ENCODE peak calls at places on chromosomes 2 and 18, in four cellular contexts. One of them, this sample, is unnamed. For H3K4me1, the result is how much of the 10 kb centered on the place peaks cover.

GRCh38 chr2:70557171-70557838 is 3.7 kb upstream of the TGFA start:
- DNase-seq in ovary: no peak
- DNase-seq in A549: no peak
- DNase-seq in tibial nerve: no peak
- DNase-seq in this sample: no peak

GRCh38 chr2:85319811-85320210 is 8.0 kb downstream of the TGOLN2 start:
- DNase-seq in ovary: no peak
- DNase-seq in A549: no peak
- DNase-seq in tibial nerve: no peak
- DNase-seq in this sample: no peak

GRCh38 chr2:174603280-174603679 is 5.7 kb upstream of the WIPF1 start:
- DNase-seq in ovary: no peak
- DNase-seq in A549: no peak
- DNase-seq in tibial nerve: peak
- DNase-seq in this sample: peak

GRCh38 chr18:48138660-48139426 is 208.4 kb upstream of the SMAD2 start:
- DNase-seq in ovary: no peak
- DNase-seq in A549: no peak
- DNase-seq in tibial nerve: no peak
- DNase-seq in this sample: peak

GRCh38 chr2:241655516-241656189 is 18.2 kb downstream of the ATG4B start:
- DNase-seq in ovary: no peak
- DNase-seq in A549: no peak
- DNase-seq in tibial nerve: no peak
- DNase-seq in this sample: no peak

GRCh38 chr2:1593371-1594205 is 150.7 kb downstream of the PXDN start:
- DNase-seq in ovary: peak
- DNase-seq in A549: peak
- DNase-seq in tibial nerve: no peak
- DNase-seq in this sample: no peak

GRCh38 chr18:71036783-71037182 is 747.9 kb downstream of the SOCS6 start:
- DNase-seq in ovary: no peak
- DNase-seq in A549: no peak
- DNase-seq in tibial nerve: no peak
- DNase-seq in this sample: no peak

GRCh38 chr18:72700961-72701710 is 157.0 kb upstream of the CBLN2 start:
- DNase-seq in ovary: no peak
- DNase-seq in A549: no peak
- DNase-seq in tibial nerve: no peak
- DNase-seq in this sample: no peak

GRCh38 chr2:113291191-113291590 is 12.5 kb upstream of the PAX8 start:
- DNase-seq in ovary: no peak
- DNase-seq in A549: no peak
- DNase-seq in tibial nerve: no peak
- DNase-seq in this sample: no peak

GRCh38 chr2:102058293-102058833 is 66.6 kb downstream of the IL1R2 start:
- DNase-seq in ovary: no peak
- DNase-seq in A549: no peak
- DNase-seq in tibial nerve: no peak
- DNase-seq in this sample: no peak

GRCh38 chr2:39666489-39667141 is 898 bp downstream of the TMEM178A start:
- DNase-seq in ovary: peak
- DNase-seq in A549: peak
- DNase-seq in tibial nerve: no peak
- DNase-seq in this sample: no peak

GRCh38 chr2:61247204-61247812 is 85.3 kb downstream of the C2orf74 start:
- DNase-seq in ovary: no peak
- DNase-seq in A549: no peak
- DNase-seq in tibial nerve: no peak
- DNase-seq in this sample: no peak

GRCh38 chr2:100964222-100964621 is 37.9 kb upstream of the RPL31 start:
- DNase-seq in ovary: no peak
- DNase-seq in A549: no peak
- DNase-seq in tibial nerve: no peak
- DNase-seq in this sample: no peak

GRCh38 chr18:78246041-78246440 is 733.6 kb upstream of the SALL3 start:
- DNase-seq in ovary: no peak
- DNase-seq in A549: no peak
- DNase-seq in tibial nerve: no peak
- DNase-seq in this sample: no peak

GRCh38 chr2:127371037-127371436 is 16.7 kb downstream of the MAP3K2 start:
- DNase-seq in ovary: no peak
- DNase-seq in A549: no peak
- DNase-seq in tibial nerve: peak
- DNase-seq in this sample: no peak

GRCh38 chr18:27778441-27778840 is 398.5 kb downstream of the CDH2 start:
- DNase-seq in ovary: no peak
- DNase-seq in A549: no peak
- DNase-seq in tibial nerve: no peak
- DNase-seq in this sample: no peak

GRCh38 chr2:234376229-234376628 is 120.7 kb downstream of the ARL4C start:
- DNase-seq in ovary: no peak
- DNase-seq in A549: no peak
- DNase-seq in tibial nerve: no peak
- DNase-seq in this sample: no peak

GRCh38 chr2:219803294-219803693 is 175.9 kb downstream of the SLC4A3 start:
- DNase-seq in ovary: no peak
- DNase-seq in A549: no peak
- DNase-seq in tibial nerve: no peak
- DNase-seq in this sample: no peak

GRCh38 chr2:65045651-65046050 is 10.6 kb upstream of the CEP68 start:
- DNase-seq in ovary: no peak
- DNase-seq in A549: no peak
- DNase-seq in tibial nerve: no peak
- DNase-seq in this sample: no peak

GRCh38 chr2:64770781-64771334 is 117.1 kb upstream of the SERTAD2 start:
- DNase-seq in ovary: peak
- DNase-seq in A549: no peak
- DNase-seq in tibial nerve: no peak
- DNase-seq in this sample: no peak

GRCh38 chr18:39976771-39977170 is 1978.3 kb upstream of the PIK3C3 start:
- DNase-seq in ovary: no peak
- DNase-seq in A549: no peak
- DNase-seq in tibial nerve: no peak
- DNase-seq in this sample: no peak

GRCh38 chr18:63378919-63379638 is 12.1 kb upstream of the KDSR start:
- DNase-seq in ovary: no peak
- DNase-seq in A549: no peak
- DNase-seq in tibial nerve: no peak
- DNase-seq in this sample: no peak

GRCh38 chr2:234324151-234324550 is 172.7 kb downstream of the ARL4C start:
- DNase-seq in ovary: no peak
- DNase-seq in A549: no peak
- DNase-seq in tibial nerve: no peak
- DNase-seq in this sample: no peak

GRCh38 chr2:72603481-72603880 is 222.4 kb downstream of the EXOC6B start:
- DNase-seq in ovary: no peak
- DNase-seq in A549: no peak
- DNase-seq in tibial nerve: no peak
- DNase-seq in this sample: no peak

GRCh38 chr2:148875387-148876051 is 492 bp downstream of the KIF5C start:
- DNase-seq in ovary: no peak
- DNase-seq in A549: no peak
- DNase-seq in tibial nerve: no peak
- DNase-seq in this sample: no peak

GRCh38 chr18:25067291-25068050 is 284.5 kb downstream of the ZNF521 start:
- DNase-seq in ovary: no peak
- DNase-seq in A549: no peak
- DNase-seq in tibial nerve: no peak
- DNase-seq in this sample: no peak

GRCh38 chr2:97910403-97911209 is 85.1 kb downstream of the TMEM131 start:
- DNase-seq in ovary: no peak
- DNase-seq in A549: no peak
- DNase-seq in tibial nerve: no peak
- DNase-seq in this sample: no peak

GRCh38 chr2:236745420-236746210 is 176.0 kb downstream of the ACKR3 start:
- DNase-seq in ovary: no peak
- DNase-seq in A549: peak
- DNase-seq in tibial nerve: no peak
- DNase-seq in this sample: no peak

GRCh38 chr2:231780123-231780908 is 766 bp downstream of the PDE6D start:
- DNase-seq in ovary: peak
- DNase-seq in A549: no peak
- DNase-seq in tibial nerve: no peak
- DNase-seq in this sample: no peak

GRCh38 chr2:23567382-23567781 is 182.4 kb downstream of the KLHL29 start:
- DNase-seq in ovary: no peak
- DNase-seq in A549: no peak
- DNase-seq in tibial nerve: no peak
- DNase-seq in this sample: no peak

GRCh38 chr2:131056204-131056975 is 36.9 kb downstream of the FAM168B start:
- DNase-seq in ovary: no peak
- DNase-seq in A549: no peak
- DNase-seq in tibial nerve: no peak
- DNase-seq in this sample: no peak

GRCh38 chr2:238326801-238327365 is 6.6 kb downstream of the TRAF3IP1 start:
- DNase-seq in ovary: no peak
- DNase-seq in A549: no peak
- DNase-seq in tibial nerve: no peak
- DNase-seq in this sample: peak

GRCh38 chr18:6069539-6069938 is 174.2 kb upstream of the TMEM200C start:
- DNase-seq in ovary: no peak
- DNase-seq in A549: no peak
- DNase-seq in tibial nerve: no peak
- DNase-seq in this sample: no peak

GRCh38 chr2:74741651-74742050 is 87.6 kb downstream of the SEMA4F start:
- DNase-seq in ovary: no peak
- DNase-seq in A549: no peak
- DNase-seq in tibial nerve: no peak
- DNase-seq in this sample: no peak

GRCh38 chr2:23478933-23479683 is 94.1 kb downstream of the KLHL29 start:
- DNase-seq in ovary: no peak
- DNase-seq in A549: no peak
- DNase-seq in tibial nerve: no peak
- DNase-seq in this sample: no peak

GRCh38 chr2:40734797-40735196 is 282.9 kb upstream of the SLC8A1 start:
- DNase-seq in ovary: no peak
- DNase-seq in A549: no peak
- DNase-seq in tibial nerve: no peak
- DNase-seq in this sample: no peak

GRCh38 chr2:236176417-236176816 is 8.2 kb upstream of the GBX2 start:
- DNase-seq in ovary: no peak
- DNase-seq in A549: peak
- DNase-seq in tibial nerve: no peak
- DNase-seq in this sample: no peak

GRCh38 chr18:36493349-36494281 is 196.1 kb downstream of the FHOD3 start:
- DNase-seq in ovary: no peak
- DNase-seq in A549: no peak
- DNase-seq in tibial nerve: no peak
- DNase-seq in this sample: no peak
- TF ChIP-seq POLR2A in ovary: no peak
- TF ChIP-seq POLR2A in A549: no peak
- TF ChIP-seq POLR2A in tibial nerve: no peak
- TF ChIP-seq POLR2A in this sample: no peak

GRCh38 chr18:8959551-8960135 is 142.9 kb upstream of the NDUFV2 start:
- DNase-seq in ovary: no peak
- DNase-seq in A549: no peak
- DNase-seq in tibial nerve: no peak
- DNase-seq in this sample: no peak
- H3K27ac ChIP-seq in ovary: no peak
- H3K27ac ChIP-seq in A549: peak
- H3K27ac ChIP-seq in tibial nerve: no peak
- H3K27ac ChIP-seq in this sample: no peak

DNA sequence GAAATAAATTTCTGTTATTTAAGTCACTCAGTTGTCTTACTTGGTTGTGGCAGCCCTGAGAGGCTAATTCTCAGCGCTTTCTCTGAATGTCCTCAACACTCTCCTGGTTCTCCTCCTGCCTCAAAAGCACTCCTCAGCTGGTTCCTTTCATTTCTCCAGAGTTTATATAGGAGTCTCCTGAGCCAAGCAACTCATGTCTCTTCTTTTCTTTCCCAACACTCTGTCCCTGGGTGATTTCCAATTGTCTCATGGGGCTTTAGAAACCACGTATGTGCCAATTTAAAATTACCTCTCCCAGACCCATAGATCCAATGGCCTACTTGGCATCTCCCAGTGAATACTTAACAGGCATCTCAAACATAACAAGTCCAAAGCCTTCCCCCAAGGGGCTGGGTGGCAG is 184.3 kb downstream of the TTC32 start:
- DNase-seq in ovary: no peak
- DNase-seq in A549: no peak
- DNase-seq in tibial nerve: no peak
- DNase-seq in this sample: no peak
- H3K4me1 ChIP-seq in ovary: under half
- H3K4me1 ChIP-seq in A549: under half
- H3K4me1 ChIP-seq in tibial nerve: under half
- H3K4me1 ChIP-seq in this sample: under half

GRCh38 chr2:218405365-218406208 is 5.9 kb downstream of the CTDSP1 start:
- DNase-seq in ovary: peak
- DNase-seq in A549: no peak
- DNase-seq in tibial nerve: no peak
- DNase-seq in this sample: peak

GRCh38 chr2:218406209-218406948 is 6.7 kb downstream of the CTDSP1 start:
- DNase-seq in ovary: peak
- DNase-seq in A549: peak
- DNase-seq in tibial nerve: peak
- DNase-seq in this sample: peak

GRCh38 chr2:218407717-218408116 is 8.0 kb downstream of the CTDSP1 start:
- DNase-seq in ovary: no peak
- DNase-seq in A549: no peak
- DNase-seq in tibial nerve: no peak
- DNase-seq in this sample: no peak

GRCh38 chr2:218404351-218405145 is 4.9 kb downstream of the CTDSP1 start:
- DNase-seq in ovary: peak
- DNase-seq in A549: no peak
- DNase-seq in tibial nerve: no peak
- DNase-seq in this sample: no peak

DNA sequence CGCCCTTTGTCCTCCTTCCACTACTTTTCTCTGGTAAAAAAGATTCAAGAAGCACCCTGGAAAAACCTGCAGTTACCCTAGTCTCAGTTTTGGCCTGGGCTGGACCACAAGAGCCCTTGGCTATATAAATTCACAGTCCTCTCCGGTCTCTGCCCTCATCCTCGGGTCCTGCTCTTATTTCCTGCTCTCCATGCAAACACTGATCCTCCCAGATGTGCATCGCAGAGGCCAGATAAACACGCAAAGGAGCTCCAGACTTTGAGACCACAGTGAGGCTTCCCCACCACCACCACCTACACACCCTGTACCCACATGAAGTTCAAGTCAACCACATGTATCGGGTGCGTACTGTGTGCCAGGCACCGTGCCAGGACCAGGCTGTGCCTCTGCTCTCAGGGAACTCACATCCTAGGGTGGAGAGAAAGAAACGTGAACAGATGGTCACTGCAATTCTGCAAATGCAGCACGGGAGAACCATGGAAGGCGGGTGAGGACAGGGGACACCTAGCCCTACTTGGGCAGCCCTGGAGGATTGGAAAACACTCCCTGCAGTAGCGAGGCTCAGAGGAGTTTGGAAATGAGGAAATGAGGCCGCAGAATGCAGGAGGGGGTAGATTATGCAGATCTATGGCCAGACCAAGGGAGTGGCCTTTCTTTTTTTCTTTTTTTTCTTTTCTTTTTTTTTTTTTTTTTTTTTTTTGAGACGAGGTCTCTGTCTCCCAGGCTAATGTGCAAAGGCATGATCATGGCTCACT is 7.5 kb downstream of the CTDSP1 start:
- DNase-seq in ovary: peak
- DNase-seq in A549: no peak
- DNase-seq in tibial nerve: peak
- DNase-seq in this sample: peak
- TF ChIP-seq POLR2A in ovary: no peak
- TF ChIP-seq POLR2A in A549: no peak
- TF ChIP-seq POLR2A in tibial nerve: peak
- TF ChIP-seq POLR2A in this sample: no peak